ENCODE peak calls at places on chromosomes 12 and 14, in four cellular contexts. D is CD8-positive, alpha-beta memory T cell; C is tibial artery; M is lung. B is an unnamed sample. For H3K36me3 and H3K4me1, the result is how much of the 10 kb centered on the place peaks cover.

GRCh38 chr12:30519535-30519934 is 176.1 kb downstream of the IPO8 start:
- DNase-seq in C (no peak), M (no peak), D (no peak), B (no peak)

GRCh38 chr14:105476937-105477658 is 2.5 kb downstream of the CRIP2 start:
- DNase-seq in C (no peak), D (no peak), M (no peak), B (no peak)

GRCh38 chr12:108784270-108784669 is 53.0 kb upstream of the CORO1C start:
- DNase-seq in C (no peak), D (no peak), M (peak), B (no peak)

GRCh38 chr12:104219361-104219892 is 3.8 kb downstream of the TXNRD1 start:
- DNase-seq in D (no peak), M (no peak), C (no peak), B (peak)

GRCh38 chr12:79964100-79964627 is 29.3 kb upstream of the PPP1R12A start:
- DNase-seq in M (no peak), D (no peak), C (no peak), B (no peak)

GRCh38 chr12:125346361-125346760 is 281.1 kb downstream of the AACS start:
- DNase-seq in M (no peak), C (no peak), D (no peak), B (no peak)

GRCh38 chr12:88805692-88806091 is 225.4 kb upstream of the KITLG start:
- DNase-seq in D (no peak), C (no peak), M (no peak), B (no peak)

GRCh38 chr12:48237048-48237630 is 34.0 kb upstream of the OR10AD1 start:
- DNase-seq in D (no peak), M (no peak), C (no peak), B (no peak)

GRCh38 chr12:40620564-40621019 is 71.6 kb upstream of the CNTN1 start:
- DNase-seq in D (no peak), C (no peak), M (no peak), B (no peak)

GRCh38 chr14:101780887-101781239 is 19.4 kb downstream of the PPP2R5C start:
- DNase-seq in M (no peak), D (no peak), C (no peak), B (no peak)

GRCh38 chr12:116236986-116237385 is 40.5 kb downstream of the MED13L start:
- DNase-seq in D (no peak), C (no peak), M (no peak), B (no peak)

GRCh38 chr14:102924632-102925588 is 2.4 kb downstream of the AMN start:
- DNase-seq in D (no peak), C (no peak), M (no peak), B (no peak)

GRCh38 chr12:128052341-128052740 is 214.6 kb upstream of the TMEM132C start:
- DNase-seq in C (no peak), D (no peak), M (no peak), B (no peak)

GRCh38 chr12:49535921-49536525 is 2.8 kb upstream of the KCNH3 start:
- DNase-seq in D (no peak), M (no peak), C (no peak), B (no peak)

GRCh38 chr12:103960567-103961227 is 5.0 kb upstream of the TDG start:
- DNase-seq in M (no peak), C (no peak), D (no peak), B (no peak)

GRCh38 chr12:19642305-19642704 is 203.0 kb downstream of the AEBP2 start:
- DNase-seq in M (no peak), C (no peak), D (no peak), B (no peak)

GRCh38 chr12:64560395-64561301 is 49.6 kb upstream of the RASSF3 start:
- DNase-seq in D (no peak), C (no peak), M (no peak), B (peak)

GRCh38 chr14:24806061-24806678 is 172.2 kb upstream of the GZMB start:
- DNase-seq in D (no peak), M (peak), C (no peak), B (peak)

GRCh38 chr12:57772429-57773322 is at the start of gene EEF1AKMT3:
- DNase-seq in M (no peak), D (peak), C (peak), B (no peak)

GRCh38 chr14:76868453-76869170 is 42.4 kb downstream of the LRRC74A start:
- DNase-seq in C (no peak), M (no peak), D (no peak), B (no peak)

DNA sequence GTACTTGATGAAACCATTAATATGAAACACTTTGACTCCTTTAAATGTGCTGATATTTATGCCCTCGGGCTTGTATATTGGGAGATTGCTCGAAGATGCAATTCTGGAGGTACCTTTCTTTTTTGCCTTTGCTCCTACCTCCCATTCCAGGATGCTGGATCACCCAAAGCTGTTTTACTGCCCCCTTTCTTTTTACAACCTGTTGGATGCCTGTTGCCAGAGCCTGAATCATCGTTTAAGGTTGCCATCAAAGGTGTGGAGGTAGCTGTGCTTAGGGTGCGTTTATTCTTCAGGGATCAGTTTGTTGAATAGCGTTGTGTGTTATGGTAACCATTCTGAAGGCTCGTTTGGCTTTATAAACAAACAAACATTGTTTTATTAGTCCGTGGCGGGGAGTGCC is 19.9 kb upstream of the TAMALIN start:
- DNase-seq in C (no peak), M (no peak), D (no peak), B (no peak)
- H3K36me3 ChIP-seq in C (under half), M (under half), D (under half), B (under half)

GRCh38 chr14:81476816-81477215 is 56.8 kb downstream of the SEL1L start:
- DNase-seq in M (no peak), C (no peak), D (no peak), B (no peak)
- H3K4me1 ChIP-seq in M (under half), C (under half), D (under half), B (under half)

DNA sequence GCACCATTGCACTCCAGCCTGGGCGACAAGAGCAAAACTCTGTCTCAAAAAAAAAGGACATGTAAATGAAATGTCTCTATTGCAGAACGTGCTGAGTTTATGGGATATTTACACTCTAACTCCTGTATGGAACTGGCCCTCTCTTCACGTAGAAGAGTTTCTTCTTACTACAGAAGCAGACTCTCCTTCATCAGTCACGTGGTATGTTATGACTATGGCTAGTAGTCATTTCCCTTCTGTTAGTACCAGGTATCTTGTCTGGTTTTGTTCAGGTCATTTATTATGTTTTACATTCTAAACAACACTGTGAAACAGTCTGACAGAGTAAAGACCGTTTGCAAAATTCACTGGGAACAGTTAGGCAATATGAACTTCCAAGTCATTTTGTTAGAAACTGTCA is 20.3 kb downstream of the KNTC1 start:
- DNase-seq in M (no peak), D (no peak), C (no peak), B (no peak)
- H3K36me3 ChIP-seq in M (under half), D (under half), C (under half), B (half or more)

GRCh38 chr14:69636718-69637480 is 25.5 kb downstream of the SUSD6 start:
- DNase-seq in D (no peak), C (no peak), M (no peak), B (no peak)
- H3K4me1 ChIP-seq in D (half or more), C (under half), M (under half), B (under half)

DNA sequence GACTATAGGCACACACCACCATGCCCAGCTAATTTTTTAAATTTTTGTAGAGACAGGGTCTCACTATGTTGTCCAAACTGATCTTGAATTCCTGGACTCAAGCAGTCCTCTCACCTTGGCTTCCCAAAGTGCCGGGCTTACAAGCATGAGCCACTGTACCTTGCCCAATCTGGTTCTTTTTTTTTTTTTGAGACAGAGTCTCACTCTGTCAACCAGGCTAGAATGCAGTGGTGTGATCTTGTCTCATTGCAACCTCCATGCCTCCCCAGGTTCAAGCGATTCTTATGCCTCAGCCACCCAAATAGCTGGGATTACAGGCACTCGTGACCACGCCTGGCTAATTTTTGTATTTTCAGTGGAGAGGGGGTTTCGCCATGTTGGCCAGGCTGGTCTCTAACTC is 15.4 kb downstream of the MRPL42 start:
- DNase-seq in C (no peak), M (no peak), D (no peak), B (no peak)
- H3K36me3 ChIP-seq in C (half or more), M (under half), D (under half), B (half or more)

B was measured in SJSA1.